ENCODE peak calls at places on chromosomes 5 and 9, in four cellular contexts. S, U, F and Z are unnamed samples.

GRCh38 chr5:1718669-1719068 is 81.0 kb downstream of the MRPL36 start:
- DNase-seq in F (no peak), U (no peak), S (no peak), Z (no peak)

GRCh38 chr5:399296-400281 is 43.4 kb upstream of the EXOC3 start:
- DNase-seq in F (peak), U (peak), S (peak), Z (peak)

GRCh38 chr5:179613460-179614071 is 9.9 kb downstream of the HNRNPH1 start:
- DNase-seq in F (no peak), U (no peak), S (no peak), Z (peak)

GRCh38 chr5:141850183-141850768 is 27.9 kb downstream of the PCDH1 start:
- DNase-seq in U (peak), F (peak), S (no peak), Z (no peak)

GRCh38 chr9:82680179-82680935 is 382.6 kb downstream of the RASEF start:
- DNase-seq in F (no peak), S (no peak), U (no peak), Z (no peak)

GRCh38 chr5:113319256-113320053 is 115.3 kb downstream of the TSSK1B start:
- DNase-seq in S (peak), F (no peak), U (no peak), Z (no peak)

GRCh38 chr9:70263421-70263820 is 4.6 kb downstream of the SMC5 start:
- DNase-seq in F (no peak), S (peak), U (no peak), Z (peak)

GRCh38 chr5:22780756-22781155 is 72.4 kb downstream of the CDH12 start:
- DNase-seq in U (no peak), F (no peak), S (no peak), Z (no peak)

GRCh38 chr9:126049088-126049487 is 277.5 kb upstream of the MVB12B start:
- DNase-seq in S (no peak), U (no peak), F (no peak), Z (no peak)

GRCh38 chr5:168931638-168932345 is 352.6 kb upstream of the PANK3 start:
- DNase-seq in S (peak), F (no peak), U (no peak), Z (peak)

GRCh38 chr5:135356522-135357318 is 42.3 kb downstream of the MACROH2A1 start:
- DNase-seq in F (peak), S (no peak), U (peak), Z (peak)

GRCh38 chr5:102290004-102290403 is 6.1 kb downstream of the SLCO4C1 start:
- DNase-seq in U (no peak), F (no peak), S (no peak), Z (no peak)

GRCh38 chr9:15513335-15513734 is 2.6 kb upstream of the PSIP1 start:
- DNase-seq in U (no peak), S (no peak), F (no peak), Z (peak)

GRCh38 chr5:132059043-132059695 is 1.3 kb upstream of the IL3 start:
- DNase-seq in F (no peak), U (no peak), S (no peak), Z (no peak)

GRCh38 chr5:108148715-108149139 is 233.2 kb downstream of the FBXL17 start:
- DNase-seq in U (no peak), S (peak), F (no peak), Z (peak)

GRCh38 chr9:119736478-119737454 is 367.5 kb upstream of the BRINP1 start:
- DNase-seq in U (no peak), S (no peak), F (no peak), Z (no peak)
- H3K4me3 ChIP-seq in U (no peak), S (no peak), F (no peak), Z (no peak)

DNA sequence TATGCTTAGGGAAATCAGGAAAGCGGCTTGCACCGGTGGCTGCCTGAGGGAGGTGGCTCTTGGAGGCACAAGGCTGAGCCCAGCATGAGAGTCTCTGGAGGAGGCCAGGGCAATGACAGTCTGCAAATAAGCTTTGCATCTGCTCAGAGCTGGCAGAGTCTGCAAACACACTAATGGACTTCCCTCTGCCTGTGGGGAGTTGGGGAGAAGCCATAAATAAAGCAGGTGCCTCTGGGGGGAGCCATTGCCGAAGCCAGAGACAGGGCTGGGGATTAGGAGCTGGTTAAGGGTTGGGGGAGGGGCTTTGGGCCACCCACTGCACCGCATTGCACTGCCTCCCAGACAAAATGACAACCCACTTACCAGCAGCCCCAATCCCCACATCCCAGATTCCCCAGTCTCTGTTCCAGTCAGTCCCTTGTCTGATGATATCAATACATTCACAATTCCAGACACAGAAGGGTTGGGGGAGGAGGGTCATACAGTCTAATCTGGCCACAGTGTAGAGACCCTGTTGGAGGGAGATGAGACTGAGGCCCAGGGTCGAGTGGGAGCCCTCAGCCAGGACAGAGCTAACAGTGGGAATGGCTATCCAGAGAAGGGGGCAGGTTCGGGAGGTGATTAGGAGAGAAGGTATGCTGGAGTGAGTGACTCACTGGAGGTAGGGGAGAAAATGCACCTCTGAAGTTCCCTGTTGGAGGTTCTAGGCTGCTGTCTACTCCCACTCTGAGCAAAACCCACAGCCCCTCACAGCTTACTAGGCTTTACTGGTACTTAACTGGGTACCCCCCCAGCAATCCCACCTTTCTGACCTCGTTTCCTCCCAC is 53.7 kb downstream of the PAX5 start:
- DNase-seq in U (no peak), S (peak), F (no peak), Z (no peak)
- TF ChIP-seq CTCF in U (no peak), S (peak), F (no peak), Z (no peak)

GRCh38 chr5:164145458-164145857 is 640.0 kb downstream of the MAT2B start:
- DNase-seq in F (no peak), S (no peak), U (no peak), Z (no peak)

GRCh38 chr5:164146223-164146622 is 640.8 kb downstream of the MAT2B start:
- DNase-seq in S (no peak), U (no peak), F (no peak), Z (no peak)

GRCh38 chr5:164153469-164154172 is 648.2 kb downstream of the MAT2B start:
- DNase-seq in U (no peak), F (no peak), S (no peak), Z (no peak)

DNA sequence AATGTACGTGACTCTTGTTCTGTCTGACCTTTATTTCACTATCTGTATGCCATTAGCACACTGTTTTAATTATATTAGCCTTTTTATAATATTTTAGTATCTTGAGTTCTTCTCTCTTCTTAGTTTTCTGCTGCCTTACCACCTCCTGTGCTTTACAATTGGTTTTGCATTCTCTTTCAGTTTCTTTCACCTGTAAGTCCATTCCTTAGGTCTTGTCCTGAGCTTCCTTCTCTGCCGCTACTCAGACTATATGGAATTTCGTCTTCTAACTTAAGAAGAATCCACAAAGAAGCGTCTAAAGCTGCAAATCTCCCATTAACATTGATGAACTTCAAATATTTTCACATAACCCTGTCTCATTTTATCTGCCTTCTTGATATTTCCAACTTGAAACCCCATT is 642.9 kb downstream of the MAT2B start:
- DNase-seq in S (no peak), U (no peak), F (no peak), Z (no peak)
- H3K4me3 ChIP-seq in S (no peak), U (no peak), F (no peak), Z (no peak)

DNA sequence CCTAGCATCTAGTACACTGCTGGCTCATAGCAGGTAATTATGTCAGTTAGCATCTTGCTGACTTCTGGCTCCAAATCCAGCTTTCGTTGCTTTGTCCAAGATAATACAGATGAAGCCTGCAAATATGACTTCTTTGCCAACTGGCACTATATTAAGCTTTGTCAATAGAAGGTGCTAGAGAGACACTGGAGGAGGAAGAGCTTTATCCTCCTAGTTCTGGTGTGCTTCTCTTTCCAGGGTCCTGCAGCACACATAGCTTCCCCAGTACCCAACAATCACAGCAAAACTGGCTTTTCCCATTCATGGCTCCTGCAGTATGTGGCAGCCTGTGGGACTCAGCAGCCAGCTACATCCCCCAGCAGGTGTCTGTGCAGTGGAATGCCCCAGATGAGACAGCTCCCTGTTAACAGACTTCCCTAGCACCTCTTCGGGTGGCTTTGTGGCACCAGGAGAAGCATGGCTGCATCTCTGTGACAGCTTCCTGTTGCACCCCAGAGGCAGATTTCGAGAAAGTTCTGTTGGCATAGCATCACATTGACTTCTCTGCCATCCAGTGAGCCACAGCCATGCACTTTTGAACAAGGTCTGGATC is 147.8 kb downstream of the OXCT1 start:
- DNase-seq in F (no peak), U (no peak), S (no peak), Z (peak)
- TF ChIP-seq CTCF in F (no peak), U (no peak), S (peak), Z (no peak)

GRCh38 chr9:121972501-121972981 is 120.6 kb downstream of the TTLL11 start:
- DNase-seq in F (no peak), S (peak), U (no peak), Z (peak)

GRCh38 chr9:121976751-121977150 is 116.4 kb downstream of the TTLL11 start:
- DNase-seq in S (peak), F (no peak), U (no peak), Z (peak)

GRCh38 chr9:121979736-121980135 is 113.4 kb downstream of the TTLL11 start:
- DNase-seq in S (no peak), F (no peak), U (no peak), Z (no peak)

GRCh38 chr9:121974421-121974820 is 118.7 kb downstream of the TTLL11 start:
- DNase-seq in S (peak), U (no peak), F (no peak), Z (no peak)

GRCh38 chr9:121975801-121976277 is 117.3 kb downstream of the TTLL11 start:
- DNase-seq in F (no peak), U (no peak), S (peak), Z (peak)
- H3K4me3 ChIP-seq in F (no peak), U (no peak), S (no peak), Z (no peak)

DNA sequence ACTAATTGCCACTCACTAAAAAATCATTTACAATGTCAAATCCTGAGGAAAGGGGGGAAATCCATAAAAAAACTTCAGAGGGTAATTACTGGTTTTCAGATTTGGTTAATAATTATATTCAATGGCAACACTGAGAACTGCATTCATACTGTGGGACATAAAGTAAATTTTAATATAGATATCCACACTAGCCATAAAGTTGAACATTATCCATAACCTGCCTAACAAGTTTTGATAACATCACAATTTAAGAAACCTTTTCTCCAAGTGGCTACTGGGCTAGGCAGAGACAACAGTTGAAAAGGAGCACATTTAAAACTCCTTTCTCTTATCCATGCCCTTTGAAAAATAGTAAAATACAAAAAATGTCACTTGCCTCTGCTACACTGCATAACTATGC is 15.8 kb downstream of the PLPP1 start:
- DNase-seq in F (no peak), U (no peak), S (no peak), Z (no peak)
- TF ChIP-seq CTCF in F (no peak), U (no peak), S (no peak), Z (no peak)

GRCh38 chr5:139482050-139482889 is at the start of gene STING1:
- DNase-seq in S (peak), F (peak), U (peak), Z (peak)
- H3K4me3 ChIP-seq in S (peak), F (peak), U (peak), Z (peak)